ENCODE peak calls at places on chromosomes 3 and 15, in five cellular contexts. X is activated naive CD4-positive, alpha-beta T cell treated with anti-CD3 and anti-CD28 coated beads for 36 hours; F is activated CD8-positive, alpha-beta memory T cell treated with anti-CD3 and anti-CD28 coated beads, Interleukin-2, amount 10 ng/mL, durations not matched to agents 7 days and 5 days; V is epithelial cell of esophagus; A is nucleus accumbens. M is an unnamed sample.

GRCh38 chr3:116444099-116444700 is 1.1 kb downstream of the LSAMP start:
- DNase-seq in F (no peak), X (no peak), V (no peak), A (no peak), M (no peak)

GRCh38 chr3:33787328-33788009 is 11.0 kb upstream of the PDCD6IP start:
- DNase-seq in V (peak; percentile 77), F (peak; percentile 70), A (peak; percentile 16), X (peak; percentile 74), M (peak; percentile 87)

GRCh38 chr3:95154775-95155174 is 1091.9 kb downstream of the NSUN3 start:
- DNase-seq in F (no peak), A (no peak), X (no peak), V (peak; percentile 97), M (no peak)

GRCh38 chr3:26259166-26259565 is 363.4 kb upstream of the LRRC3B start:
- DNase-seq in X (no peak), A (no peak), V (no peak), F (no peak), M (no peak)

GRCh38 chr3:184669578-184669977 is 42.3 kb downstream of the MAGEF1 start:
- DNase-seq in X (no peak), A (no peak), F (no peak), V (no peak), M (peak; percentile 71)

GRCh38 chr3:89098964-89099585 is 8.3 kb upstream of the EPHA3 start:
- DNase-seq in F (peak; percentile 44), X (peak; percentile 55), A (peak; percentile 1), V (peak; percentile 68), M (peak; percentile 69)

GRCh38 chr3:45553469-45553974 is 41.0 kb upstream of the LIMD1 start:
- DNase-seq in X (no peak), V (peak; percentile 69), F (no peak), A (no peak), M (peak; percentile 38)

GRCh38 chr3:194078046-194078445 is 57.9 kb upstream of the HES1 start:
- DNase-seq in V (no peak), F (no peak), X (no peak), A (no peak), M (no peak)

GRCh38 chr15:75753145-75753544 is 40.5 kb upstream of the CSPG4 start:
- DNase-seq in V (no peak), X (no peak), F (no peak), A (no peak), M (no peak)

GRCh38 chr3:43870110-43870509 is 179.4 kb downstream of the ABHD5 start:
- DNase-seq in A (no peak), V (peak; percentile 75), X (no peak), F (no peak), M (peak; percentile 37)

GRCh38 chr15:93709708-93710107 is 521.7 kb upstream of the MCTP2 start:
- DNase-seq in V (peak; percentile 95), A (no peak), X (no peak), F (no peak), M (no peak)

GRCh38 chr3:127955680-127956079 is 40.6 kb downstream of the KBTBD12 start:
- DNase-seq in X (no peak), A (no peak), F (no peak), V (no peak), M (no peak)

GRCh38 chr3:86988235-86988634 is 2.7 kb downstream of the VGLL3 start:
- DNase-seq in X (no peak), V (peak; percentile 85), A (no peak), F (no peak), M (no peak)

GRCh38 chr3:150447631-150448465 is 39.8 kb downstream of the TSC22D2 start:
- DNase-seq in X (no peak), V (peak; percentile 56), A (no peak), F (no peak), M (no peak)

GRCh38 chr3:183895296-183895695 is 10.6 kb upstream of the PARL start:
- DNase-seq in V (peak; percentile 57), A (no peak), X (peak; percentile 41), F (peak; percentile 54), M (peak; percentile 58)

GRCh38 chr3:46934067-46934466 is 42.5 kb downstream of the CCDC12 start:
- DNase-seq in V (no peak), F (no peak), A (no peak), X (no peak), M (no peak)

GRCh38 chr15:68205949-68206539 is 912 bp upstream of the CALML4 start:
- DNase-seq in X (peak; percentile 36), A (no peak), F (no peak), V (peak; percentile 23), M (no peak)

GRCh38 chr3:52529376-52530333 is 4.0 kb downstream of the NT5DC2 start:
- DNase-seq in A (no peak), V (no peak), F (no peak), X (peak; percentile 3), M (no peak)

GRCh38 chr3:124599779-124600693 is 130.2 kb upstream of the UMPS start:
- DNase-seq in V (peak; percentile 66), A (no peak), X (no peak), F (no peak), M (no peak)

GRCh38 chr15:51243774-51244173 is 94.6 kb downstream of the CYP19A1 start:
- DNase-seq in V (peak; percentile 79), A (no peak), X (no peak), F (no peak), M (no peak)

GRCh38 chr15:77580991-77581682 is 51.6 kb downstream of the LINGO1 start:
- DNase-seq in F (no peak), A (peak; percentile 52), X (no peak), V (peak; percentile 41), M (no peak)

GRCh38 chr3:114624676-114625181 is 330.9 kb downstream of the TIGIT start:
- DNase-seq in X (peak; percentile 4), A (peak; percentile 68), F (no peak), V (peak; percentile 79), M (peak; percentile 72)

GRCh38 chr15:87167055-87167454 is 1087.4 kb downstream of the AGBL1 start:
- DNase-seq in F (no peak), X (no peak), V (peak; percentile 66), A (no peak), M (no peak)

GRCh38 chr3:138441256-138441655 is 6.8 kb downstream of the ESYT3 start:
- DNase-seq in A (no peak), V (no peak), F (no peak), X (no peak), M (no peak)

GRCh38 chr15:40471105-40471777 is 457 bp downstream of the CHST14 start:
- DNase-seq in F (peak; percentile 57), A (no peak), X (peak; percentile 26), V (no peak), M (no peak)

GRCh38 chr3:186361612-186362408 is at the start of gene DGKG:
- DNase-seq in X (peak; percentile 37), F (no peak), V (peak; percentile 37), A (peak; percentile 35), M (peak; percentile 25)

GRCh38 chr3:45890405-45890804 is 4.1 kb downstream of the CCR9 start:
- DNase-seq in V (peak; percentile 64), F (no peak), X (peak; percentile 24), A (no peak), M (no peak)

GRCh38 chr3:58102976-58103447 is 94.8 kb downstream of the FLNB start:
- DNase-seq in A (no peak), X (no peak), F (no peak), V (peak; percentile 90), M (no peak)

GRCh38 chr3:129039271-129040038 is 21.1 kb upstream of the GP9 start:
- DNase-seq in F (no peak), V (peak; percentile 31), A (no peak), X (no peak), M (no peak)

GRCh38 chr3:10625307-10625706 is 119.9 kb upstream of the ATP2B2 start:
- DNase-seq in X (no peak), A (no peak), V (no peak), F (no peak), M (no peak)

GRCh38 chr15:32981536-32981935 is 213.0 kb downstream of the FMN1 start:
- DNase-seq in V (peak; percentile 62), X (no peak), F (no peak), A (no peak), M (no peak)

GRCh38 chr3:108420926-108421325 is 89.5 kb downstream of the MYH15 start:
- DNase-seq in F (no peak), X (peak; percentile 23), V (peak; percentile 98), A (no peak), M (no peak)

GRCh38 chr3:13110678-13111116 is 37.5 kb upstream of the IQSEC1 start:
- DNase-seq in X (peak; percentile 62), F (no peak), V (peak; percentile 30), A (no peak), M (peak; percentile 73)

GRCh38 chr15:86040360-86041095 is 39.1 kb upstream of the AGBL1 start:
- DNase-seq in A (no peak), V (no peak), X (no peak), F (no peak), M (no peak)

GRCh38 chr3:30752961-30753360 is 141.5 kb downstream of the GADL1 start:
- DNase-seq in X (no peak), F (no peak), A (no peak), V (peak; percentile 88), M (no peak)

M was measured in ELF-1.